ENCODE peak calls at places on chromosomes 13 and 19, in seven cellular contexts. K is brain microvascular endothelial cell; C is progenitor cell of endocrine pancreas; L is mesothelial cell of epicardium; M is WTC11; P is CD8-positive, alpha-beta T cell; A is choroid plexus epithelial cell. Q is an unnamed sample.

GRCh38 chr19:1258707-1259205 is 10.4 kb downstream of the MIDN start:
- DNase-seq in K (no peak), A (no peak), P (no peak), L (no peak), C (no peak), M (no peak), Q (no peak)

GRCh38 chr19:44648536-44649370 is 5.0 kb downstream of the PVR start:
- DNase-seq in M (no peak), A (peak; percentile 72), K (peak; percentile 48), L (no peak), P (no peak), C (no peak), Q (no peak)

GRCh38 chr13:33728271-33729037 is 89.5 kb upstream of the RFC3 start:
- DNase-seq in P (no peak), K (no peak), L (no peak), C (no peak), M (no peak), A (peak; percentile 8), Q (peak; percentile 36)

GRCh38 chr13:74287672-74288169 is 153.5 kb upstream of the KLF12 start:
- DNase-seq in A (peak; percentile 85), K (peak; percentile 80), P (peak; percentile 76), M (peak; percentile 52), L (peak; percentile 47), C (no peak), Q (peak; percentile 8)

GRCh38 chr13:94431987-94432386 is 47.5 kb downstream of the DCT start:
- DNase-seq in C (no peak), A (no peak), M (no peak), L (no peak), P (no peak), K (no peak), Q (no peak)

GRCh38 chr19:40623403-40624239 is 22.5 kb downstream of the LTBP4 start:
- DNase-seq in C (peak; percentile 59), A (peak; percentile 56), L (peak; percentile 78), P (no peak), K (no peak), M (peak; percentile 98), Q (no peak)

GRCh38 chr19:42053037-42053935 is 16.7 kb downstream of the GRIK5 start:
- DNase-seq in P (no peak), A (no peak), C (no peak), K (no peak), L (no peak), M (no peak), Q (no peak)

GRCh38 chr19:10238172-10238783 is 7.1 kb upstream of the S1PR2 start:
- DNase-seq in P (no peak), M (no peak), L (no peak), K (peak; percentile 35), A (peak; percentile 50), C (no peak), Q (no peak)

GRCh38 chr13:75372517-75372916 is 109.5 kb downstream of the TBC1D4 start:
- DNase-seq in L (no peak), C (no peak), P (no peak), A (peak; percentile 75), K (peak; percentile 48), M (no peak), Q (no peak)

GRCh38 chr13:94301487-94301886 is 178.0 kb downstream of the DCT start:
- DNase-seq in L (no peak), A (no peak), P (no peak), C (no peak), K (no peak), M (no peak), Q (no peak)

GRCh38 chr13:33519561-33520479 is 234.3 kb upstream of the STARD13 start:
- DNase-seq in K (peak; percentile 93), C (no peak), L (no peak), M (no peak), P (no peak), A (peak; percentile 93), Q (no peak)

GRCh38 chr13:72853000-72853399 is 71.1 kb downstream of the PIBF1 start:
- DNase-seq in A (peak; percentile 13), C (no peak), K (no peak), L (no peak), P (no peak), M (no peak), Q (no peak)

GRCh38 chr13:94369862-94370491 is 109.5 kb downstream of the DCT start:
- DNase-seq in K (no peak), P (no peak), L (no peak), M (no peak), A (no peak), C (no peak), Q (no peak)

GRCh38 chr13:21625366-21625765 is 21.4 kb upstream of the MICU2 start:
- DNase-seq in A (peak; percentile 55), K (peak; percentile 18), L (no peak), P (no peak), C (no peak), M (no peak), Q (peak; percentile 63)

GRCh38 chr19:14503285-14503684 is 7.4 kb upstream of the GIPC1 start:
- DNase-seq in K (no peak), P (no peak), M (no peak), C (no peak), L (no peak), A (no peak), Q (no peak)

GRCh38 chr13:30679483-30680330 is 55.6 kb upstream of the ALOX5AP start:
- DNase-seq in C (no peak), L (no peak), P (no peak), K (peak; percentile 37), A (peak; percentile 75), M (peak; percentile 36), Q (peak; percentile 52)
- TF ChIP-seq CTCF in C (peak; percentile 47), L (peak; percentile 35), P (peak; percentile 47), K (peak; percentile 86), A (peak; percentile 91), M (no peak), Q (peak; percentile 70)

GRCh38 chr13:61463027-61463426 is 47.4 kb upstream of the PCDH20 start:
- DNase-seq in A (no peak), C (no peak), P (no peak), K (no peak), M (no peak), L (no peak), Q (no peak)

GRCh38 chr13:61470801-61471200 is 55.2 kb upstream of the PCDH20 start:
- DNase-seq in C (no peak), P (no peak), M (no peak), K (no peak), L (no peak), A (no peak), Q (no peak)

GRCh38 chr13:61466280-61466679 is 50.6 kb upstream of the PCDH20 start:
- DNase-seq in K (no peak), P (no peak), M (peak; percentile 25), L (no peak), A (no peak), C (no peak), Q (no peak)
- TF ChIP-seq CTCF in K (peak; percentile 36), P (no peak), M (no peak), L (no peak), A (no peak), C (peak; percentile 46), Q (no peak)

DNA sequence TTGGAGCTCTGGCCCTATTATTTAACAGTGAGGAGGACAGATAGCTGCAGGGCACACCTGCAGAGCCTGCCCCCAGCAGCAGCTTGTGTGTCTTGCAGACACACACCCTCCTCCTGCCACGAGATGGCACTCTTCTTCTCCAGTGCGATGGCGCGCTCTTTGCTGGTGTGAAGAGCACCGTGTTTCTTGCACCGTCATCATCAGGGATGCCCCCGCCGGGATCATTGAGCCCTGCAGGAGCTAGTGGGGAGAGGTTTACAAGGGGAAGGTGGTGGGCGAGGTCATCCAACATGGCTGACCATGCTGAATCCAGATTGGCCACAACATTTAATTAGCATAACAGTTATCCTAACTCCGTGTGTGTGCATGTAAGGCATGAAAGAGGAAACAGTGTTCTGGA is 105.6 kb downstream of the RAB20 start:
- DNase-seq in A (peak; percentile 86), C (peak; percentile 53), P (peak; percentile 18), M (peak; percentile 84), L (peak; percentile 68), K (peak; percentile 57), Q (peak; percentile 95)
- TF ChIP-seq CTCF in A (peak; percentile 82), C (peak; percentile 86), P (peak; percentile 54), M (peak; percentile 47), L (no peak), K (peak; percentile 89), Q (peak; percentile 97)

GRCh38 chr19:53466726-53467125 is 807 bp upstream of the ZNF813 start:
- DNase-seq in K (no peak), C (no peak), P (no peak), A (no peak), M (no peak), L (no peak), Q (no peak)
- TF ChIP-seq CTCF in K (no peak), C (peak; percentile 30), P (no peak), A (peak; percentile 23), M (no peak), L (no peak), Q (no peak)

GRCh38 chr19:16385296-16385695 is 60.7 kb downstream of the KLF2 start:
- DNase-seq in C (no peak), L (no peak), A (no peak), P (no peak), K (no peak), M (no peak), Q (no peak)

GRCh38 chr19:16381756-16382401 is 57.3 kb downstream of the KLF2 start:
- DNase-seq in M (no peak), L (no peak), A (no peak), P (no peak), K (peak; percentile 15), C (no peak), Q (no peak)

GRCh38 chr19:16384688-16385087 is 60.1 kb downstream of the KLF2 start:
- DNase-seq in P (no peak), M (no peak), C (no peak), L (no peak), K (no peak), A (no peak), Q (no peak)

GRCh38 chr19:16382775-16383543 is 58.3 kb downstream of the KLF2 start:
- DNase-seq in C (peak; percentile 51), L (peak; percentile 81), M (peak; percentile 86), P (peak; percentile 70), K (peak; percentile 76), A (peak; percentile 91), Q (peak; percentile 85)

DNA sequence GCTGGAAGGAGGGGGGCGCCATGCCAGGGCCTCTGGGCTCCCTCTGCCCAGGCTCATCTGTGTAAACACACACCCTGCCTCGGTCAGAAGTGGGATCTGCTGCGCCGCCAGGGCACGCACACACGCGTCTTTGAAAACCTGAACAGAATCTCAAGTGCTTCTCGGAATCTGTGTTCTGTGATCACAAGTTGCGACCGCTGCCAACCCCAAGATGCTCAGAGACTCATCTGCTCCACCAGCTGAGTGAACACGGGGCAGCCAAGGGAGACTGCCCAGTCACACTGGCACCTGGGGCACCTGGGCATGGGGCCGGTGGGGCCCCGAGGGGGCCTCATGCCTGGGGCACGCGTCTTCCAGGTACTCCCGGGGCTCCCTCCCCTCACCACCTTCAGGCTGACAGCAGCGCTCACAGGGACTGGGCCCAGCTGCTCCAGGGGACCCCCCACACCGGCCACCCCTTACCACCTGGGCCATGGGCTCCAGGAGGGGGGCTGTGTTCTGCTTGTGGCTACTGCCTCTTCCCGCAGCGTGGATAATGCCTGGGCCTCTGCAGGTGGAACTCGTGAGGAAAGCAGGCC is 59.0 kb downstream of the KLF2 start:
- DNase-seq in K (no peak), L (no peak), C (no peak), P (no peak), M (no peak), A (no peak), Q (no peak)
- TF ChIP-seq CTCF in K (no peak), L (no peak), C (no peak), P (no peak), M (peak; percentile 12), A (no peak), Q (no peak)